ENCODE peak calls at places on chromosomes 7 and 10, in nine cellular contexts. One of them, this sample, is unnamed.

GRCh38 chr7:94656925-94657731 is 1.2 kb upstream of the SGCE start:
- DNase-seq in GM23248: peak; percentile 53
- DNase-seq in caudate nucleus: no peak
- DNase-seq in AG20443: no peak
- DNase-seq in body of pancreas: no peak
- DNase-seq in Karpas-422: peak; percentile 83
- DNase-seq in stimulated activated CD8-positive, alpha-beta memory T cell treated with anti-CD3 and anti-CD28 coated beads, Interleukin-4, amount 100 ng/mL, for 4 hours: no peak
- DNase-seq in pancreas: no peak
- DNase-seq in iris pigment epithelial cell: peak; percentile 41
- DNase-seq in this sample: no peak

GRCh38 chr7:44977304-44977858 is 1.4 kb downstream of the MYO1G start:
- DNase-seq in GM23248: peak; percentile 35
- DNase-seq in caudate nucleus: no peak
- DNase-seq in AG20443: no peak
- DNase-seq in body of pancreas: peak; percentile 34
- DNase-seq in Karpas-422: peak; percentile 65
- DNase-seq in stimulated activated CD8-positive, alpha-beta memory T cell treated with anti-CD3 and anti-CD28 coated beads, Interleukin-4, amount 100 ng/mL, for 4 hours: peak; percentile 34
- DNase-seq in pancreas: no peak
- DNase-seq in iris pigment epithelial cell: no peak
- DNase-seq in this sample: no peak

GRCh38 chr10:75662715-75663114 is 231.3 kb downstream of the LRMDA start:
- DNase-seq in GM23248: peak; percentile 48
- DNase-seq in caudate nucleus: no peak
- DNase-seq in AG20443: peak; percentile 72
- DNase-seq in body of pancreas: peak; percentile 60
- DNase-seq in Karpas-422: no peak
- DNase-seq in stimulated activated CD8-positive, alpha-beta memory T cell treated with anti-CD3 and anti-CD28 coated beads, Interleukin-4, amount 100 ng/mL, for 4 hours: no peak
- DNase-seq in pancreas: no peak
- DNase-seq in iris pigment epithelial cell: no peak
- DNase-seq in this sample: no peak

GRCh38 chr10:75127481-75127880 is 16.0 kb downstream of the SAMD8 start:
- DNase-seq in GM23248: no peak
- DNase-seq in caudate nucleus: no peak
- DNase-seq in AG20443: no peak
- DNase-seq in body of pancreas: no peak
- DNase-seq in Karpas-422: no peak
- DNase-seq in stimulated activated CD8-positive, alpha-beta memory T cell treated with anti-CD3 and anti-CD28 coated beads, Interleukin-4, amount 100 ng/mL, for 4 hours: no peak
- DNase-seq in pancreas: no peak
- DNase-seq in iris pigment epithelial cell: peak; percentile 74
- DNase-seq in this sample: no peak

GRCh38 chr7:47636693-47637175 is 54.8 kb upstream of the TNS3 start:
- DNase-seq in GM23248: no peak
- DNase-seq in caudate nucleus: no peak
- DNase-seq in AG20443: no peak
- DNase-seq in body of pancreas: no peak
- DNase-seq in Karpas-422: no peak
- DNase-seq in stimulated activated CD8-positive, alpha-beta memory T cell treated with anti-CD3 and anti-CD28 coated beads, Interleukin-4, amount 100 ng/mL, for 4 hours: no peak
- DNase-seq in pancreas: no peak
- DNase-seq in iris pigment epithelial cell: no peak
- DNase-seq in this sample: no peak

GRCh38 chr7:25391295-25391861 is 163.1 kb upstream of the NPVF start:
- DNase-seq in GM23248: peak; percentile 57
- DNase-seq in caudate nucleus: no peak
- DNase-seq in AG20443: peak; percentile 36
- DNase-seq in body of pancreas: no peak
- DNase-seq in Karpas-422: peak; percentile 68
- DNase-seq in stimulated activated CD8-positive, alpha-beta memory T cell treated with anti-CD3 and anti-CD28 coated beads, Interleukin-4, amount 100 ng/mL, for 4 hours: no peak
- DNase-seq in pancreas: no peak
- DNase-seq in iris pigment epithelial cell: peak; percentile 27
- DNase-seq in this sample: peak; percentile 14

GRCh38 chr7:32900415-32900814 is 8.9 kb upstream of the KBTBD2 start:
- DNase-seq in GM23248: no peak
- DNase-seq in caudate nucleus: no peak
- DNase-seq in AG20443: no peak
- DNase-seq in body of pancreas: no peak
- DNase-seq in Karpas-422: no peak
- DNase-seq in stimulated activated CD8-positive, alpha-beta memory T cell treated with anti-CD3 and anti-CD28 coated beads, Interleukin-4, amount 100 ng/mL, for 4 hours: no peak
- DNase-seq in pancreas: no peak
- DNase-seq in iris pigment epithelial cell: no peak
- DNase-seq in this sample: no peak

GRCh38 chr10:62814901-62815372 is 1.2 kb downstream of the EGR2 start:
- DNase-seq in GM23248: peak; percentile 18
- DNase-seq in caudate nucleus: no peak
- DNase-seq in AG20443: peak; percentile 23
- DNase-seq in body of pancreas: no peak
- DNase-seq in Karpas-422: no peak
- DNase-seq in stimulated activated CD8-positive, alpha-beta memory T cell treated with anti-CD3 and anti-CD28 coated beads, Interleukin-4, amount 100 ng/mL, for 4 hours: no peak
- DNase-seq in pancreas: no peak
- DNase-seq in iris pigment epithelial cell: no peak
- DNase-seq in this sample: peak; percentile 84

GRCh38 chr7:101066858-101067227 is 18.4 kb upstream of the TRIM56 start:
- DNase-seq in GM23248: no peak
- DNase-seq in caudate nucleus: no peak
- DNase-seq in AG20443: no peak
- DNase-seq in body of pancreas: no peak
- DNase-seq in Karpas-422: no peak
- DNase-seq in stimulated activated CD8-positive, alpha-beta memory T cell treated with anti-CD3 and anti-CD28 coated beads, Interleukin-4, amount 100 ng/mL, for 4 hours: no peak
- DNase-seq in pancreas: no peak
- DNase-seq in iris pigment epithelial cell: peak; percentile 16
- DNase-seq in this sample: no peak

GRCh38 chr10:35025916-35026315 is 64.2 kb downstream of the CUL2 start:
- DNase-seq in GM23248: peak; percentile 89
- DNase-seq in caudate nucleus: no peak
- DNase-seq in AG20443: peak; percentile 41
- DNase-seq in body of pancreas: no peak
- DNase-seq in Karpas-422: no peak
- DNase-seq in stimulated activated CD8-positive, alpha-beta memory T cell treated with anti-CD3 and anti-CD28 coated beads, Interleukin-4, amount 100 ng/mL, for 4 hours: no peak
- DNase-seq in pancreas: no peak
- DNase-seq in iris pigment epithelial cell: peak; percentile 72
- DNase-seq in this sample: peak; percentile 94